ENCODE peak calls at places on chromosomes 7 and 10, in eight cellular contexts. U is IMR-90, L is bronchial epithelial cell, I is DND-41, G is epithelial cell of esophagus, K is fibroblast of the aortic adventitia, A is lung, B is GM10248. M is an unnamed sample.

GRCh38 chr10:18681366-18681765 is 22.1 kb downstream of the ARL5B start:
- DNase-seq in I (no peak), U (peak; percentile 50), G (peak; percentile 51), A (no peak), K (peak; percentile 87), L (peak; percentile 48), B (no peak), M (no peak)

GRCh38 chr7:150368884-150369739 is 490 bp downstream of the REPIN1 start:
- DNase-seq in L (no peak), B (peak; percentile 64), G (peak; percentile 13), K (peak; percentile 59), U (peak; percentile 67), I (peak; percentile 75), A (peak; percentile 65), M (peak; percentile 41)

GRCh38 chr10:65396997-65397396 is 1528.8 kb upstream of the LRRTM3 start:
- DNase-seq in I (no peak), K (no peak), A (no peak), L (no peak), U (no peak), G (no peak), B (no peak), M (no peak)

GRCh38 chr10:97659589-97659988 is 19.1 kb downstream of the PI4K2A start:
- DNase-seq in K (peak; percentile 70), I (no peak), B (no peak), A (no peak), G (no peak), U (peak; percentile 75), L (no peak), M (no peak)

GRCh38 chr10:12205082-12205481 is 9.1 kb downstream of the CDC123 start:
- DNase-seq in U (no peak), B (no peak), I (no peak), L (no peak), G (no peak), K (no peak), A (no peak), M (no peak)

GRCh38 chr7:12111461-12112405 is 99.4 kb upstream of the TMEM106B start:
- DNase-seq in L (peak; percentile 47), G (peak; percentile 68), A (peak; percentile 54), K (peak; percentile 31), U (no peak), I (no peak), B (no peak), M (no peak)

GRCh38 chr10:69406302-69406811 is 10.4 kb downstream of the TACR2 start:
- DNase-seq in B (no peak), A (no peak), L (peak; percentile 76), G (peak; percentile 66), U (no peak), I (no peak), K (no peak), M (no peak)

GRCh38 chr7:89914673-89915072 is 239.6 kb upstream of the STEAP1 start:
- DNase-seq in B (no peak), K (no peak), A (no peak), I (no peak), U (no peak), G (no peak), L (no peak), M (no peak)

GRCh38 chr10:99958287-99958686 is 51.5 kb downstream of the DNMBP start:
- DNase-seq in I (no peak), K (peak; percentile 68), L (no peak), A (no peak), G (no peak), U (peak; percentile 67), B (no peak), M (no peak)

GRCh38 chr7:94908204-94909022 is 1.0 kb downstream of the PPP1R9A start:
- DNase-seq in B (peak; percentile 10), K (peak; percentile 2), A (peak; percentile 39), L (no peak), I (no peak), U (no peak), G (no peak), M (no peak)

GRCh38 chr10:109966961-109967738 is 40.6 kb upstream of the ADD3 start:
- DNase-seq in A (no peak), B (no peak), L (peak; percentile 44), I (no peak), U (peak; percentile 88), K (peak; percentile 78), G (no peak), M (peak; percentile 44)

GRCh38 chr10:122590158-122590557 is 29.6 kb downstream of the DMBT1 start:
- DNase-seq in K (no peak), L (no peak), A (no peak), U (no peak), B (no peak), I (no peak), G (peak; percentile 3), M (no peak)

GRCh38 chr7:127705461-127705959 is 53.5 kb downstream of the SND1 start:
- DNase-seq in I (no peak), B (no peak), K (no peak), U (peak; percentile 21), L (peak; percentile 47), G (peak; percentile 56), A (no peak), M (no peak)

GRCh38 chr10:91328320-91328984 is 81.7 kb upstream of the HECTD2 start:
- DNase-seq in B (no peak), I (no peak), G (no peak), L (no peak), A (no peak), K (peak; percentile 24), U (no peak), M (no peak)

GRCh38 chr10:44010873-44011602 is 362.4 kb upstream of the ZNF32 start:
- DNase-seq in L (peak; percentile 52), G (peak; percentile 3), U (peak; percentile 12), B (peak; percentile 73), K (no peak), A (no peak), I (peak; percentile 7), M (no peak)

DNA sequence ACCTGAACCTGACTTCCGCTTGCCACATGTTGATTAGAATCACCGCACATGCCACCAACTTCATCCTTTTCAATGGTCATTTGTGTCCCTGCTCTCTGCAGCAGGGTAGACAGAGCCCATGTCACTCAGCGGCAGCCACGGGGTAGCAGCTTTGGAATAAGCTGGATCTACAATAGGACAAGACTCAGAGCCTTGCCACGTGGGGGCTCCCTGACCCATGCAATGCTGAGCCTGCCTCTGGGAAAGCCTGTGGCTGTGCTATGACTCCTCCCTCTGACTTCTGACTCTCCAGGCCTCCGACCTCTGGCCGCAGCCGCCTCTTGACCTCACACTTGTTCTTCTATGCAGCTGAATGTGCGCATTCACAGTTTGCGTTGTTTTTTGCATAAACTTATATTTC is 197.8 kb upstream of the MKI67 start:
- DNase-seq in U (no peak), G (no peak), B (no peak), I (no peak), K (no peak), A (no peak), L (no peak), M (no peak)
- TF ChIP-seq CTCF in U (no peak), G (no peak), B (peak; percentile 26), I (no peak), K (no peak), A (no peak), L (no peak), M (no peak)

GRCh38 chr7:66236713-66237303 is 31.7 kb downstream of the TPST1 start:
- DNase-seq in A (no peak), G (no peak), K (no peak), I (no peak), B (no peak), U (no peak), L (no peak), M (peak; percentile 5)

GRCh38 chr7:66245008-66245407 is 39.9 kb downstream of the TPST1 start:
- DNase-seq in A (no peak), U (no peak), K (no peak), G (no peak), I (no peak), L (no peak), B (no peak), M (no peak)

GRCh38 chr7:66233638-66234037 is 28.5 kb downstream of the TPST1 start:
- DNase-seq in K (no peak), U (no peak), I (no peak), L (no peak), G (no peak), B (no peak), A (no peak), M (no peak)

GRCh38 chr7:66238712-66239466 is 33.8 kb downstream of the TPST1 start:
- DNase-seq in L (no peak), K (no peak), I (no peak), G (no peak), U (no peak), B (no peak), A (no peak), M (no peak)

GRCh38 chr7:66239467-66239856 is 34.3 kb downstream of the TPST1 start:
- DNase-seq in I (no peak), L (no peak), A (no peak), K (peak; percentile 71), G (no peak), B (no peak), U (peak; percentile 24), M (no peak)
- TF ChIP-seq CTCF in I (no peak), L (no peak), A (no peak), K (no peak), G (no peak), B (no peak), U (no peak), M (no peak)

DNA sequence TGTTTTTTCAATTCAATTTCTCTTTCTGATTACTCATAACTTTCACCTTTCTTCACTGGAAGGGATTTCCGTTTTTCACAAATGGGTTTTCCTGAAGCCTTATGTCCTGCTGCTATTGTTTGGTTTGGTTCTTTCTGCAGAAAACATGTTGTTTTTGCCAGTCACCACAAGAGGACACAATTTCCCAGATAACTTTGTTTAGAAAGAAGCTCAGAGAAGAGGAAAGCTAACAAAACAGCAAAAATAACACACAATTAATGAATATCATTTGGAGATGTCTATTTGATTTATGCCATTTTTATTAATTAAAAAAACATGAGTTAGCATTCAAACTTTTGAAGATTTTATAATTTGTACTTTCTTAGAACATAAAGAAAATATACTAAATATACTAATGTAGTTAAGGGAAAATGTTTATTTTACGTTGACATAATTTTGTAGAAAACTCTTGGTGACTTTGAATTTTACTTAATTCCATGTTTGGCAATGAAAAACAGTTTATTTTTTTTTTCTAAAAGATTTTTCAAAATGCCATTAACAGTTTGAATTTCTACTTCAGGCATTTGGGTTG is 4.7 kb upstream of the TWIST1 start:
- DNase-seq in U (peak; percentile 72), K (peak; percentile 74), A (no peak), B (no peak), G (peak; percentile 56), I (no peak), L (peak; percentile 46), M (peak; percentile 66)
- TF ChIP-seq CTCF in U (peak; percentile 92), K (peak; percentile 89), A (no peak), B (peak; percentile 49), G (peak; percentile 89), I (peak; percentile 57), L (peak; percentile 62), M (peak; percentile 91)

DNA sequence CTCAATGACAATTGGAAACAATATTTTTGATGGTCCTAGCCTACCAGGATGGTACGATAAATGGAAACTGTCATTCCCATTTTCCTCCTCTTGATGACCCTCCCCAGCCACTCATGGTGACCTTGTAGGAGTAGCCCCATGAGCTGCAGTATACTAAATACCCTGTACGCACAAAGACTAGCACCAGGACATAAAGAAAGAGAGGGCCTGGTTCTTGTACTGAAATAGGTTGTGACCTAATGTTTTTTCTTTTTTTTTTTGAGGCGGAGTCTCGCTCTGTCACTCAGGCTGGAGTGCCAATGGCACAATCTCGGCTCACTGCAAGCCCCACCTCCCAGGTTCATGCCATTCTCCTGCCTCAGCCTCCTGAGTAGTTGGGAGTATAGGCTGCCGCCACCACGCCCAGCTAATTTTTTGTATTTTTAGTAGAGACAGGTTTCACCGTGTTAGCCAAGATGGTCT is 22.3 kb downstream of the STAMBPL1 start:
- DNase-seq in A (no peak), U (no peak), L (no peak), K (no peak), G (no peak), B (no peak), I (no peak), M (no peak)
- TF ChIP-seq CTCF in A (no peak), U (no peak), L (no peak), K (no peak), G (no peak), B (no peak), I (no peak), M (no peak)